ENCODE peak calls at places on chromosomes 5 and 9, in ten cellular contexts. J is testis, S is uterus, O is transverse colon, T is spleen, A is prostate gland, L is stomach, M is endothelial cell of umbilical vein, B is ovary, Z is IMR-90. X is an unnamed sample. For H3K4me1, the result is how much of the 10 kb centered on the place peaks cover.

GRCh38 chr9:93091453-93092081 is 4.5 kb upstream of the CARD19 start:
- DNase-seq in J (peak), S (peak), O (no peak), T (peak), A (no peak), L (no peak), M (peak), B (peak), Z (peak), X (no peak)

GRCh38 chr5:134465856-134466240 is 54.2 kb upstream of the CDKN2AIPNL start:
- DNase-seq in J (peak), S (peak), O (peak), T (peak), A (peak), L (peak), M (peak), B (peak), Z (peak), X (peak)

GRCh38 chr5:181231444-181231843 is 8.4 kb downstream of the TRIM41 start:
- DNase-seq in J (no peak), S (no peak), O (no peak), T (no peak), A (no peak), L (no peak), M (no peak), B (no peak), Z (no peak), X (no peak)

GRCh38 chr5:155959082-155959481 is 367.9 kb upstream of the SGCD start:
- DNase-seq in J (no peak), S (no peak), O (no peak), T (no peak), A (no peak), L (no peak), M (no peak), B (no peak), Z (no peak), X (no peak)

GRCh38 chr9:129283290-129283691 is 105.2 kb upstream of the IER5L start:
- DNase-seq in J (peak), S (no peak), O (no peak), T (peak), A (no peak), L (no peak), M (no peak), B (no peak), Z (no peak), X (no peak)

GRCh38 chr9:38339087-38339486 is 53.4 kb upstream of the ALDH1B1 start:
- DNase-seq in J (no peak), S (no peak), O (no peak), T (no peak), A (no peak), L (no peak), M (no peak), B (no peak), Z (peak), X (no peak)

GRCh38 chr5:14183187-14183939 is 40.2 kb downstream of the TRIO start:
- DNase-seq in J (peak), S (peak), O (no peak), T (no peak), A (no peak), L (no peak), M (no peak), B (no peak), Z (no peak), X (peak)

GRCh38 chr5:113682497-113683136 is 169.1 kb downstream of the YTHDC2 start:
- DNase-seq in J (no peak), S (no peak), O (no peak), T (no peak), A (no peak), L (no peak), M (peak), B (no peak), Z (peak), X (no peak)

GRCh38 chr9:18861599-18862546 is 171.1 kb downstream of the SAXO1 start:
- DNase-seq in J (peak), S (peak), O (no peak), T (no peak), A (no peak), L (no peak), M (peak), B (peak), Z (peak), X (peak)

GRCh38 chr5:33049845-33050244 is 338.7 kb downstream of the NPR3 start:
- DNase-seq in J (no peak), S (no peak), O (no peak), T (no peak), A (no peak), L (no peak), M (peak), B (no peak), Z (peak), X (no peak)

GRCh38 chr9:117249799-117250198 is 165.1 kb downstream of the ASTN2 start:
- DNase-seq in J (no peak), S (no peak), O (no peak), T (no peak), A (no peak), L (no peak), M (no peak), B (no peak), Z (no peak), X (no peak)

GRCh38 chr5:60339691-60340191 is 360.2 kb downstream of the DEPDC1B start:
- DNase-seq in J (no peak), S (no peak), O (no peak), T (no peak), A (no peak), L (no peak), M (no peak), B (peak), Z (no peak), X (no peak)

GRCh38 chr5:127430627-127431026 is 86.8 kb upstream of the PRRC1 start:
- DNase-seq in J (no peak), S (no peak), O (no peak), T (no peak), A (no peak), L (no peak), M (no peak), B (no peak), Z (no peak), X (no peak)

GRCh38 chr5:57695179-57695578 is 212.6 kb upstream of the ACTBL2 start:
- DNase-seq in J (no peak), S (no peak), O (no peak), T (no peak), A (no peak), L (no peak), M (no peak), B (no peak), Z (no peak), X (no peak)

GRCh38 chr5:114346171-114346570 is 15.7 kb upstream of the KCNN2 start:
- DNase-seq in J (no peak), S (no peak), O (no peak), T (no peak), A (no peak), L (no peak), M (no peak), B (no peak), Z (no peak), X (no peak)

GRCh38 chr9:74496819-74497749 is at the start of gene RORB:
- DNase-seq in J (peak), S (no peak), O (peak), T (peak), A (peak), L (peak), M (peak), B (no peak), Z (peak), X (peak)

GRCh38 chr9:33024126-33024965 is 727 bp upstream of the DNAJA1 start:
- DNase-seq in J (peak), S (no peak), O (peak), T (no peak), A (no peak), L (no peak), M (no peak), B (no peak), Z (peak), X (no peak)

GRCh38 chr9:14608521-14608920 is 84.7 kb downstream of the ZDHHC21 start:
- DNase-seq in J (no peak), S (no peak), O (no peak), T (no peak), A (no peak), L (no peak), M (peak), B (no peak), Z (no peak), X (no peak)

GRCh38 chr5:179166886-179167841 is 107.0 kb downstream of the ZNF354C start:
- DNase-seq in J (peak), S (peak), O (peak), T (peak), A (no peak), L (peak), M (no peak), B (peak), Z (peak), X (peak)

GRCh38 chr9:6779417-6780241 is 21.9 kb downstream of the KDM4C start:
- DNase-seq in J (no peak), S (no peak), O (peak), T (no peak), A (no peak), L (no peak), M (peak), B (no peak), Z (peak), X (no peak)

GRCh38 chr5:1524799-1525623 is 1.3 kb upstream of the LPCAT1 start:
- DNase-seq in J (peak), S (peak), O (peak), T (peak), A (no peak), L (peak), M (no peak), B (peak), Z (no peak), X (peak)

GRCh38 chr9:107730691-107731090 is 241.1 kb upstream of the KLF4 start:
- DNase-seq in J (no peak), S (no peak), O (no peak), T (no peak), A (no peak), L (no peak), M (no peak), B (no peak), Z (no peak), X (no peak)

GRCh38 chr9:36322462-36322861 is 64.2 kb upstream of the GNE start:
- DNase-seq in J (no peak), S (no peak), O (no peak), T (no peak), A (no peak), L (no peak), M (no peak), B (no peak), Z (no peak), X (no peak)

GRCh38 chr9:71245651-71246050 is 124.2 kb upstream of the TRPM3 start:
- DNase-seq in J (no peak), S (no peak), O (no peak), T (no peak), A (no peak), L (no peak), M (no peak), B (no peak), Z (no peak), X (no peak)

GRCh38 chr5:142866563-142867275 is 96.5 kb downstream of the ARHGAP26 start:
- DNase-seq in J (peak), S (peak), O (no peak), T (no peak), A (peak), L (peak), M (peak), B (no peak), Z (peak), X (no peak)

GRCh38 chr5:118611332-118611945 is 376.9 kb downstream of the DTWD2 start:
- DNase-seq in J (peak), S (no peak), O (peak), T (no peak), A (no peak), L (peak), M (no peak), B (no peak), Z (peak), X (no peak)

GRCh38 chr5:10466446-10467073 is 24.9 kb downstream of the ROPN1L start:
- DNase-seq in J (no peak), S (no peak), O (no peak), T (peak), A (no peak), L (no peak), M (no peak), B (no peak), Z (no peak), X (no peak)

GRCh38 chr9:125472926-125473701 is 211.5 kb downstream of the GAPVD1 start:
- DNase-seq in J (no peak), S (peak), O (no peak), T (no peak), A (no peak), L (no peak), M (peak), B (peak), Z (peak), X (no peak)

GRCh38 chr5:97728920-97729319 is 545.9 kb upstream of the RIOK2 start:
- DNase-seq in J (no peak), S (no peak), O (no peak), T (no peak), A (no peak), L (no peak), M (no peak), B (no peak), Z (peak), X (no peak)

GRCh38 chr9:72211047-72211446 is 61.8 kb downstream of the GDA start:
- DNase-seq in J (no peak), S (no peak), O (no peak), T (no peak), A (no peak), L (no peak), M (no peak), B (no peak), Z (no peak), X (no peak)

DNA sequence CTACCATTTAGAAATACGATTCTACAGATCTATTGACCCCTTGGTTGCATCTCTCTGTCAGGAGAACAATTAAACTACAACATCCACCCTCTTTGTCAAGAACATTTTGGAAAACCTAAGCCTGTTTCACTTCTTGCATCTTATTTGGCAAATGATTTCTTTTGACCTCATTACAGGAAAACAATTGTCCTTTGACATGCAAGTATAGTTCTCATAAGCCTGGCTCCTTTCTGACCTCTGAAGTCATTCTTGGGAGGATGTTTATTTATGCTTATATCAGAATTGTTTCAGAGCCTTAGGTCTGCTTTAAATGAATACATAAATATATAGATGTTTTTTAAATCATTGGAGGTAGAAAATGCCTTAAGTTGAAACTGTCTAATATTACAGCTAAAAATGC is 361.3 kb upstream of the PTGER4 start:
- DNase-seq in J (no peak), S (no peak), O (no peak), T (no peak), A (no peak), L (no peak), M (peak), B (no peak), Z (no peak), X (no peak)
- TF ChIP-seq POLR2A in J (no peak), S (no peak), O (no peak), T (no peak), A (no peak), L (no peak), M (no peak), B (no peak), Z (no peak), X (no peak)

GRCh38 chr5:111954516-111955337 is 197.7 kb upstream of the NREP start:
- DNase-seq in J (no peak), S (no peak), O (no peak), T (no peak), A (no peak), L (no peak), M (no peak), B (no peak), Z (peak), X (no peak)

GRCh38 chr5:111948517-111948916 is 191.5 kb upstream of the NREP start:
- DNase-seq in J (no peak), S (no peak), O (no peak), T (no peak), A (no peak), L (no peak), M (no peak), B (no peak), Z (peak), X (no peak)

GRCh38 chr5:111950660-111951059 is 193.7 kb upstream of the NREP start:
- DNase-seq in J (no peak), S (no peak), O (no peak), T (no peak), A (no peak), L (no peak), M (no peak), B (no peak), Z (peak), X (no peak)

GRCh38 chr5:111948078-111948477 is 191.1 kb upstream of the NREP start:
- DNase-seq in J (no peak), S (no peak), O (no peak), T (no peak), A (no peak), L (no peak), M (no peak), B (no peak), Z (no peak), X (no peak)

GRCh38 chr5:111953351-111954127 is 196.5 kb upstream of the NREP start:
- DNase-seq in J (no peak), S (no peak), O (no peak), T (no peak), A (no peak), L (no peak), M (no peak), B (no peak), Z (peak), X (no peak)
- H3K4me1 ChIP-seq in J (under half), S (under half), O (under half), T (under half), A (under half), L (under half), M (under half), B (under half), Z (under half), X (under half)

GRCh38 chr9:131840220-131840619 is 100.3 kb upstream of the RAPGEF1 start:
- DNase-seq in J (no peak), S (no peak), O (no peak), T (no peak), A (no peak), L (no peak), M (no peak), B (no peak), Z (no peak), X (no peak)
- H3K27ac ChIP-seq in J (no peak), S (no peak), O (peak), T (peak), A (no peak), L (no peak), M (no peak), B (no peak), Z (no peak), X (no peak)

DNA sequence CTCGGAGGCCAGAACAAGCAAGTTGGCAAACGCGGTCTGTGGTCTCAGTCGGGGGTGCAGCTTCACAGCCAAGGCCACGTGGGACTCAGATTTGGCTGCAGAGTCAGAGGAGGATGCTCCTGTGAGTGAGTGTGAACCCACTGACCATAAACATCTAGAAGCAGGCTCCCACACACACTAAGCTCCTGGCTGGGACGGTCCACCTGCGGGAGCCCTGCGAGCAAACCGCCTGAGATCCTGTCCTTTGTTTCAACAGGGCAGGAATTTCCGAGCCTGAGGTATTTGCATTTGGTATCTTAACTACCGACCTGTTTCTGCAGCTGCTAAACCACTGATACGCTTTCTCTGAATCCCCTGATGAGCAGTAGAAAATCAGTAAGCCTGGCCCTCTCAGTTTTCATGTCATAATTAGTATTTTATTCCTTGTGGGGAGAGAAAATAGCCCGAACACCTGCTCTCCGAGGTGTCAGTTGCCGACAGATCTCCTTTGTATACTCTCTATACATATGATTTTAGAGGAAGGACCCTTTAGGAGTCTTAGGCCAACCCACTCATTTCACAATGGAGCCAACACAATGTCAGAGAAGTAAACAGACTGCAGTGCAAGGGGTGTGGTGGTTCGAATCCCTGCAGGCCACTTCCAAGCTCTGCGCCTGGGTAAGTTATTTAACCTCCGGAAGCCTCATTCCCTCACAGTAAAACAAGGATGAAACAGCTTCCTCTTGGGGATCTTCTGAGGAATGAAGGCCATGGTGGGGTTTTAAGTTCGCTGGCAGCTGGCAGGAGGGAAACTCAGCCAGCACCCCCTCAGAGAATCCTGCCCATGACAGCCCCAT is 41.0 kb upstream of the PWWP2A start:
- DNase-seq in J (no peak), S (no peak), O (no peak), T (no peak), A (no peak), L (peak), M (no peak), B (no peak), Z (peak), X (no peak)
- TF ChIP-seq POLR2A in J (no peak), S (no peak), O (no peak), T (no peak), A (no peak), L (no peak), M (no peak), B (no peak), Z (no peak), X (no peak)

DNA sequence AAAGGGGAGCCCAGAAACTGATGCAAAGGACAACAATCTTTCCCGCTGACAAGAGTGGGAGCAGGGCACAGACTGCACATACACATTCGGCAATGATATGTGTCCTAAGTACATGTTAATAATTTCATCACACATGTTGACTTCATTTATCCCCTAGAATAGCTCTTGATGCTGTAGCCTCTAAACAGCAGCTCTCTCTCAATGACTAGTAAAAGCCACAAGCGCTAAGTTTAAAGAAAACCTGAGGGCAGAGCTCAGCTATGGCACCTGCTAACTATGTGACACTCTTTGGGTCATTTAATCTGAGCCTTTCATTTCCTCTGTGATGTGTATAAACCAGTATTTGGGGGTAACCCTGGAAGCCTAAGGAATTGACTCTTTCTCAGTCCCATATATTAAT is 140.6 kb upstream of the MOCS2 start:
- DNase-seq in J (no peak), S (no peak), O (no peak), T (no peak), A (no peak), L (no peak), M (no peak), B (no peak), Z (no peak), X (no peak)
- H3K4me1 ChIP-seq in J (under half), S (under half), O (under half), T (under half), A (under half), L (under half), M (under half), B (under half), Z (under half), X (under half)